ENCODE peak calls at places on chromosomes 1 and 21, in six cellular contexts. R is HL-60, S is NCI-H446 treated with DMSO at 0.1 percent for 48 hours, T is NCI-H1092, W is astrocyte of the hippocampus, E is AG08396. L is an unnamed sample.

GRCh38 chr1:87140831-87141540 is 187.7 kb upstream of the LMO4 start:
- DNase-seq in R (no peak), S (no peak), T (no peak), W (peak), E (peak), L (peak)

GRCh38 chr21:36860736-36861594 is 105.5 kb downstream of the HLCS start:
- DNase-seq in R (no peak), S (no peak), T (no peak), W (peak), E (peak), L (peak)

GRCh38 chr1:3922201-3922725 is 22.2 kb upstream of the C1orf174 start:
- DNase-seq in R (no peak), S (no peak), T (no peak), W (no peak), E (no peak), L (peak)

GRCh38 chr1:30420519-30421050 is 302.8 kb downstream of the MATN1 start:
- DNase-seq in R (no peak), S (no peak), T (no peak), W (no peak), E (no peak), L (no peak)

GRCh38 chr1:1918901-1919303 is at the start of gene TMEM52:
- DNase-seq in R (no peak), S (no peak), T (no peak), W (no peak), E (no peak), L (no peak)

GRCh38 chr1:114062646-114063045 is 83.4 kb downstream of the OLFML3 start:
- DNase-seq in R (no peak), S (no peak), T (no peak), W (no peak), E (no peak), L (no peak)

GRCh38 chr1:83900530-83900929 is 98.4 kb downstream of the TTLL7 start:
- DNase-seq in R (no peak), S (no peak), T (no peak), W (peak), E (no peak), L (peak)

GRCh38 chr1:60388092-60388987 is 314.8 kb upstream of the C1orf87 start:
- DNase-seq in R (no peak), S (peak), T (peak), W (no peak), E (no peak), L (no peak)

GRCh38 chr1:23273450-23274133 is 56.3 kb upstream of the HTR1D start:
- DNase-seq in R (no peak), S (no peak), T (no peak), W (peak), E (peak), L (peak)

GRCh38 chr1:18629659-18630510 is 761 bp upstream of the PAX7 start:
- DNase-seq in R (no peak), S (no peak), T (no peak), W (no peak), E (no peak), L (no peak)

GRCh38 chr1:171772312-171772711 is 9.1 kb upstream of the METTL13 start:
- DNase-seq in R (no peak), S (no peak), T (no peak), W (no peak), E (no peak), L (no peak)

GRCh38 chr1:45236136-45236535 is 29.7 kb upstream of the ZSWIM5 start:
- DNase-seq in R (no peak), S (no peak), T (no peak), W (no peak), E (no peak), L (no peak)

GRCh38 chr1:47582891-47583608 is 145.2 kb downstream of the FOXD2 start:
- DNase-seq in R (no peak), S (no peak), T (no peak), W (no peak), E (no peak), L (peak)

GRCh38 chr1:6948861-6949260 is 163.6 kb downstream of the CAMTA1 start:
- DNase-seq in R (no peak), S (no peak), T (no peak), W (no peak), E (no peak), L (no peak)

GRCh38 chr1:21879928-21880618 is 57.0 kb downstream of the HSPG2 start:
- DNase-seq in R (no peak), S (no peak), T (no peak), W (no peak), E (no peak), L (no peak)

GRCh38 chr1:45843474-45843905 is 40.1 kb downstream of the MAST2 start:
- DNase-seq in R (no peak), S (no peak), T (no peak), W (peak), E (no peak), L (no peak)

GRCh38 chr21:26840912-26841311 is 4.3 kb downstream of the ADAMTS1 start:
- DNase-seq in R (no peak), S (peak), T (no peak), W (peak), E (peak), L (peak)

GRCh38 chr1:238063454-238063853 is 172.7 kb upstream of the ZP4 start:
- DNase-seq in R (no peak), S (peak), T (no peak), W (peak), E (no peak), L (peak)

GRCh38 chr1:108512239-108513071 is 47.4 kb upstream of the EEIG2 start:
- DNase-seq in R (peak), S (peak), T (peak), W (peak), E (peak), L (peak)

GRCh38 chr1:4736254-4736653 is 81.8 kb downstream of the AJAP1 start:
- DNase-seq in R (peak), S (no peak), T (no peak), W (no peak), E (no peak), L (peak)

GRCh38 chr1:221567859-221568507 is 173.9 kb downstream of the DUSP10 start:
- DNase-seq in R (no peak), S (no peak), T (no peak), W (no peak), E (no peak), L (no peak)

GRCh38 chr1:84020151-84020550 is 21.2 kb upstream of the TTLL7 start:
- DNase-seq in R (no peak), S (no peak), T (no peak), W (no peak), E (no peak), L (no peak)

GRCh38 chr1:157512036-157512969 is 40.0 kb downstream of the FCRL5 start:
- DNase-seq in R (peak), S (no peak), T (no peak), W (no peak), E (no peak), L (no peak)

GRCh38 chr1:180155202-180155682 is 573 bp downstream of the QSOX1 start:
- DNase-seq in R (no peak), S (no peak), T (no peak), W (peak), E (no peak), L (peak)

GRCh38 chr1:174159253-174160108 is at the start of gene RABGAP1L:
- DNase-seq in R (peak), S (peak), T (peak), W (peak), E (peak), L (peak)

L was measured in Daoy.